ENCODE peak calls at places on chromosomes 3 and 15, in eight cellular contexts. Y, H, R, B, L, P, S and I are unnamed samples.

GRCh38 chr15:60660290-60661051 is 181.5 kb upstream of the ICE2 start:
- DNase-seq in B (peak), Y (no peak), P (no peak), H (no peak), R (peak), S (peak), L (no peak), I (peak)

GRCh38 chr15:101322016-101322695 is 27.1 kb upstream of the SNRPA1 start:
- DNase-seq in P (peak), Y (no peak), R (no peak), H (no peak), L (no peak), S (no peak), B (no peak), I (no peak)

GRCh38 chr3:74267583-74268184 is 346.8 kb downstream of the CNTN3 start:
- DNase-seq in P (no peak), L (peak), S (peak), R (peak), H (peak), B (peak), Y (no peak), I (no peak)

GRCh38 chr3:141262306-141262705 is 30.7 kb downstream of the PXYLP1 start:
- DNase-seq in R (no peak), Y (no peak), H (no peak), P (no peak), L (no peak), B (no peak), S (peak), I (no peak)

GRCh38 chr15:70812827-70813364 is 41.1 kb downstream of the LARP6 start:
- DNase-seq in R (no peak), L (no peak), Y (no peak), P (no peak), H (no peak), B (no peak), S (no peak), I (peak)

GRCh38 chr15:31102049-31102321 is 460 bp upstream of the TRPM1 start:
- DNase-seq in R (no peak), H (no peak), P (no peak), S (no peak), L (no peak), B (no peak), Y (no peak), I (no peak)

GRCh38 chr3:118987466-118987865 is 47.2 kb downstream of the IGSF11 start:
- DNase-seq in R (no peak), H (no peak), Y (no peak), B (no peak), L (no peak), P (no peak), S (peak), I (no peak)

GRCh38 chr3:62127116-62127515 is 246.2 kb downstream of the FEZF2 start:
- DNase-seq in Y (no peak), P (no peak), L (no peak), H (no peak), B (no peak), R (no peak), S (no peak), I (no peak)

GRCh38 chr15:66763186-66764066 is 61.4 kb downstream of the SMAD6 start:
- DNase-seq in R (no peak), P (no peak), L (no peak), Y (no peak), B (no peak), H (no peak), S (no peak), I (peak)

GRCh38 chr15:93424131-93424530 is 335.1 kb upstream of the RGMA start:
- DNase-seq in B (no peak), R (no peak), H (no peak), P (no peak), S (no peak), L (no peak), Y (no peak), I (no peak)

GRCh38 chr3:72665701-72666443 is 182.4 kb downstream of the SHQ1 start:
- DNase-seq in L (peak), S (no peak), B (peak), Y (no peak), H (peak), P (no peak), R (peak), I (no peak)

GRCh38 chr3:125116311-125117069 is 60.7 kb upstream of the HEG1 start:
- DNase-seq in Y (no peak), H (no peak), R (no peak), S (no peak), P (peak), B (no peak), L (no peak), I (no peak)

GRCh38 chr3:184685646-184686045 is 26.2 kb downstream of the MAGEF1 start:
- DNase-seq in S (no peak), P (no peak), R (no peak), B (no peak), H (no peak), Y (no peak), L (peak), I (no peak)

GRCh38 chr3:150503402-150504099 is 42.7 kb downstream of the SERP1 start:
- DNase-seq in B (no peak), L (peak), P (no peak), S (no peak), Y (no peak), R (no peak), H (no peak), I (no peak)
- TF ChIP-seq CTCF in B (no peak), L (peak), P (no peak), S (no peak), Y (no peak), R (no peak), H (peak), I (no peak)

GRCh38 chr3:128950223-128950938 is 43.5 kb downstream of the CFAP92 start:
- DNase-seq in S (peak), P (peak), L (peak), B (no peak), R (no peak), Y (no peak), H (peak), I (no peak)
- TF ChIP-seq CTCF in S (peak), P (peak), L (peak), B (peak), R (no peak), Y (no peak), H (peak), I (no peak)

GRCh38 chr15:26682765-26683164 is 90.1 kb downstream of the GABRB3 start:
- DNase-seq in L (peak), H (no peak), S (no peak), R (no peak), P (no peak), B (no peak), Y (no peak), I (no peak)
- TF ChIP-seq CTCF in L (peak), H (no peak), S (no peak), R (no peak), P (no peak), B (no peak), Y (no peak), I (no peak)

GRCh38 chr3:172329070-172329469 is 119.2 kb downstream of the GHSR start:
- DNase-seq in S (no peak), Y (no peak), R (no peak), H (peak), P (no peak), L (peak), B (no peak), I (no peak)
- TF ChIP-seq CTCF in S (no peak), Y (no peak), R (no peak), H (peak), P (no peak), L (peak), B (no peak), I (no peak)

GRCh38 chr3:64685800-64686445 is 1.9 kb downstream of the ADAMTS9 start:
- DNase-seq in R (peak), Y (peak), P (peak), S (peak), B (no peak), H (no peak), L (peak), I (peak)

GRCh38 chr3:64687381-64687780 is 419 bp downstream of the ADAMTS9 start:
- DNase-seq in L (no peak), S (no peak), Y (no peak), B (no peak), R (no peak), H (no peak), P (no peak), I (peak)

GRCh38 chr3:64684715-64685261 is 3.0 kb downstream of the ADAMTS9 start:
- DNase-seq in B (no peak), L (peak), P (no peak), Y (no peak), H (no peak), S (no peak), R (no peak), I (peak)

GRCh38 chr3:64686446-64686908 is 1.3 kb downstream of the ADAMTS9 start:
- DNase-seq in P (no peak), S (no peak), H (no peak), Y (peak), R (peak), B (peak), L (peak), I (peak)

DNA sequence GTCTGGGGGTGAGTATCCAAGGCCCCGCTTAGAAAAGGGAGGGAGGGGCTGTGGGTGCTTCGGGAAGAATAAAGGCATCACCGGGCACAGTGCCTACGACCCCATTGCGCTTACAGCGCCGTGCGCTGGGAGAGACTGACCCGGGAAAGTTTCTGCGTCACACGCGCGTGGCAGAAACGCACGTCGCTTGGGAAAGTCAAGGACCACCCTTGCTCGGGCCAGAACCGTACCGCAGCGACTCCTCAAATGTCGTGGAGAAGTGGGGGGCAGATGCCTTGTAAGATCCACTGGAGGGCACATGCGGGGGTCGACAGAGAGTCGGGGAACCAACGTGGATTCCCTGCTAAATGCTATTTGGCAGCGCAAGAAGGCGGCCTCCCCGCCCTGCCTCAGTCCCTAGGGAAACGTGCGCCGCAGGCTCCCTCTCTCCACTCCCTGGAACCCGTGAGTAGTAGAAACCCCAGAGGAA is 2.4 kb downstream of the ADAMTS9 start:
- DNase-seq in P (no peak), Y (no peak), L (no peak), H (no peak), B (no peak), R (no peak), S (no peak), I (peak)
- TF ChIP-seq CTCF in P (no peak), Y (no peak), L (no peak), H (no peak), B (no peak), R (no peak), S (no peak), I (no peak)

DNA sequence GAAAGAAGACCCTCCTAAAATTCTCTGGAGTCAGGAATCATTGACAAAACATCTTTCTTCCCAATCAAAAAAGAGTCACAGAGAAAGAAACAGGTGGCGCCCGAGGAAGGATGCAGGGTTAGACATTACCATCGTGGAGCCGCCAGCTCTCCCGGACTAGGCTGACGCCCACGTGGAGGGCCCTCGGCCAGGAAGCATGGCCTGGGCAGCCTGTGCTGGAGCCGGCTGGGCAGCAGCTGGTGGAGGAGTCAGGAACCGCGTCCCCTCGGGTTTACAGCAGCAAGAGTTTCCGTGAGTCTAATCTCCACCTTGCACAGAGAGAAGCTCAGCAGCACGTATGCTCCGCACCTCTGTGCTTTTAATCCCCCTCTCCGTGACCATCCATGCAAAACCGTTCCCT is 533.7 kb upstream of the ATP11B start:
- DNase-seq in H (no peak), P (no peak), B (no peak), L (peak), S (no peak), R (no peak), Y (no peak), I (no peak)
- TF ChIP-seq CTCF in H (no peak), P (no peak), B (no peak), L (no peak), S (no peak), R (no peak), Y (no peak), I (no peak)

DNA sequence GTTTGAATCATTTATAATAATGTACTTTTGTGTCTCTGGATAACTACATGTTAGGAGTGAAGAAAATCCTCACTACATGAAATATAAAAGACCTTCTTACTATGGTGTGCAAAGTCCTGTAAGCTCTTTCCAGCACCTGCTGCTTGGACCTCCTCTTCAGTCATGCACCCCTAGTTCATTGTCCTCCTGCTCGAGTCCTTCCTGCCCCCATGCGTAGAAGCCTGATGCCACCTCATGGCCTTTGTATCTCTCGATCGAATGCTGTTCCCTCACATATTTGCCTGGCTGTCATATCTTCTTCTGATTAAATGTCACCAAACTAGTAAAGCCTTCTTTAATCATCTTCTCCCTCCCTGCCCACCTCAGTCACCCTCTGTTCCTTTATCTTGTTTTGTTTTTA is 49.9 kb upstream of the SUCLG2 start:
- DNase-seq in S (no peak), H (no peak), Y (no peak), B (no peak), R (no peak), L (peak), P (no peak), I (no peak)
- TF ChIP-seq CTCF in S (no peak), H (peak), Y (no peak), B (peak), R (no peak), L (peak), P (no peak), I (no peak)

GRCh38 chr3:58491506-58492384 is at the start of gene KCTD6:
- DNase-seq in B (peak), Y (peak), S (peak), R (peak), L (peak), P (peak), H (peak), I (peak)
- TF ChIP-seq CTCF in B (peak), Y (peak), S (peak), R (peak), L (peak), P (peak), H (peak), I (peak)

GRCh38 chr15:77392762-77393470 is 27.0 kb downstream of the PEAK1 start:
- DNase-seq in R (no peak), P (no peak), B (no peak), S (no peak), H (no peak), L (no peak), Y (no peak), I (no peak)
- TF ChIP-seq CTCF in R (no peak), P (no peak), B (no peak), S (no peak), H (no peak), L (no peak), Y (no peak), I (no peak)